ENCODE peak calls at places on chromosomes 7 and 10, in ten cellular contexts. L, R, X, U, Z, D, M, E, C and V are unnamed samples. For H3K36me3, the result is how much of the 10 kb centered on the place peaks cover.

GRCh38 chr10:86261470-86261869 is 105.1 kb downstream of the GRID1 start:
- DNase-seq in L (no peak), R (no peak), X (no peak), U (no peak), Z (peak), D (no peak), M (no peak), E (no peak), C (no peak), V (peak)

GRCh38 chr7:108805808-108806397 is 236.2 kb downstream of the DNAJB9 start:
- DNase-seq in L (peak), R (no peak), X (peak), U (no peak), Z (no peak), D (peak), M (peak), E (no peak), C (no peak), V (no peak)

GRCh38 chr10:112981553-112981952 is 31.5 kb downstream of the TCF7L2 start:
- DNase-seq in L (no peak), R (no peak), X (peak), U (no peak), Z (no peak), D (no peak), M (no peak), E (peak), C (no peak), V (no peak)

GRCh38 chr7:41942468-41943097 is 239.7 kb upstream of the INHBA start:
- DNase-seq in L (no peak), R (peak), X (no peak), U (peak), Z (no peak), D (no peak), M (peak), E (no peak), C (no peak), V (no peak)

GRCh38 chr7:85659364-85659763 is 472.5 kb upstream of the SEMA3D start:
- DNase-seq in L (no peak), R (no peak), X (no peak), U (no peak), Z (no peak), D (no peak), M (no peak), E (no peak), C (no peak), V (no peak)

GRCh38 chr10:62817120-62817762 is 1.1 kb upstream of the EGR2 start:
- DNase-seq in L (peak), R (peak), X (peak), U (peak), Z (no peak), D (peak), M (no peak), E (peak), C (no peak), V (no peak)

GRCh38 chr7:129952653-129953560 is at the start of gene UBE2H:
- DNase-seq in L (peak), R (peak), X (peak), U (peak), Z (peak), D (peak), M (peak), E (peak), C (peak), V (peak)

GRCh38 chr10:78336402-78336791 is 302.7 kb downstream of the RPS24 start:
- DNase-seq in L (peak), R (no peak), X (no peak), U (no peak), Z (no peak), D (no peak), M (no peak), E (no peak), C (peak), V (peak)

GRCh38 chr7:1459930-1460756 is 873 bp upstream of the MICALL2 start:
- DNase-seq in L (peak), R (no peak), X (no peak), U (peak), Z (no peak), D (no peak), M (no peak), E (peak), C (no peak), V (no peak)

GRCh38 chr10:14466256-14466655 is 135.5 kb upstream of the FRMD4A start:
- DNase-seq in L (no peak), R (no peak), X (no peak), U (no peak), Z (no peak), D (no peak), M (no peak), E (no peak), C (no peak), V (no peak)

GRCh38 chr7:138244606-138245005 is 168.3 kb downstream of the AKR1D1 start:
- DNase-seq in L (no peak), R (no peak), X (no peak), U (no peak), Z (no peak), D (no peak), M (no peak), E (no peak), C (no peak), V (no peak)

GRCh38 chr10:47366056-47366631 is 17.9 kb downstream of the ZNF488 start:
- DNase-seq in L (no peak), R (no peak), X (no peak), U (no peak), Z (peak), D (no peak), M (no peak), E (no peak), C (no peak), V (peak)

GRCh38 chr10:50367732-50368131 is 116.4 kb upstream of the ASAH2 start:
- DNase-seq in L (peak), R (no peak), X (peak), U (peak), Z (no peak), D (peak), M (peak), E (no peak), C (no peak), V (no peak)

GRCh38 chr7:116348356-116348755 is 138.0 kb downstream of the TES start:
- DNase-seq in L (no peak), R (no peak), X (no peak), U (no peak), Z (no peak), D (no peak), M (no peak), E (no peak), C (no peak), V (no peak)

GRCh38 chr7:137880432-137880831 is 33.7 kb upstream of the DGKI start:
- DNase-seq in L (no peak), R (no peak), X (no peak), U (no peak), Z (no peak), D (no peak), M (no peak), E (no peak), C (no peak), V (no peak)

GRCh38 chr10:4807803-4808507 is 18.1 kb upstream of the AKR1E2 start:
- DNase-seq in L (peak), R (no peak), X (no peak), U (no peak), Z (no peak), D (no peak), M (peak), E (no peak), C (no peak), V (no peak)

GRCh38 chr7:47228386-47229014 is 353.4 kb downstream of the TNS3 start:
- DNase-seq in L (no peak), R (no peak), X (peak), U (no peak), Z (no peak), D (peak), M (no peak), E (no peak), C (no peak), V (no peak)

GRCh38 chr10:122656308-122656705 is 43.3 kb downstream of the C10orf120 start:
- DNase-seq in L (no peak), R (no peak), X (no peak), U (no peak), Z (no peak), D (no peak), M (no peak), E (peak), C (no peak), V (no peak)

GRCh38 chr7:73451780-73452398 is 18.3 kb downstream of the FZD9 start:
- DNase-seq in L (peak), R (no peak), X (peak), U (no peak), Z (no peak), D (peak), M (peak), E (no peak), C (no peak), V (no peak)

GRCh38 chr7:1329261-1329660 is 96.6 kb downstream of the UNCX start:
- DNase-seq in L (no peak), R (no peak), X (no peak), U (no peak), Z (no peak), D (no peak), M (no peak), E (no peak), C (no peak), V (no peak)

GRCh38 chr7:89054364-89054763 is 258.8 kb upstream of the TEX47 start:
- DNase-seq in L (no peak), R (no peak), X (no peak), U (no peak), Z (no peak), D (no peak), M (no peak), E (no peak), C (no peak), V (no peak)

GRCh38 chr7:2730846-2731770 is 43.1 kb downstream of the AMZ1 start:
- DNase-seq in L (no peak), R (peak), X (no peak), U (no peak), Z (peak), D (no peak), M (no peak), E (peak), C (no peak), V (peak)

GRCh38 chr7:2732388-2732787 is 44.4 kb downstream of the AMZ1 start:
- DNase-seq in L (no peak), R (no peak), X (no peak), U (no peak), Z (no peak), D (no peak), M (no peak), E (no peak), C (no peak), V (peak)

GRCh38 chr7:2734084-2734601 is 46.1 kb downstream of the AMZ1 start:
- DNase-seq in L (no peak), R (no peak), X (no peak), U (no peak), Z (peak), D (no peak), M (no peak), E (peak), C (no peak), V (peak)

GRCh38 chr7:2734761-2735571 is 47.0 kb downstream of the AMZ1 start:
- DNase-seq in L (peak), R (peak), X (no peak), U (peak), Z (peak), D (peak), M (no peak), E (peak), C (no peak), V (peak)

DNA sequence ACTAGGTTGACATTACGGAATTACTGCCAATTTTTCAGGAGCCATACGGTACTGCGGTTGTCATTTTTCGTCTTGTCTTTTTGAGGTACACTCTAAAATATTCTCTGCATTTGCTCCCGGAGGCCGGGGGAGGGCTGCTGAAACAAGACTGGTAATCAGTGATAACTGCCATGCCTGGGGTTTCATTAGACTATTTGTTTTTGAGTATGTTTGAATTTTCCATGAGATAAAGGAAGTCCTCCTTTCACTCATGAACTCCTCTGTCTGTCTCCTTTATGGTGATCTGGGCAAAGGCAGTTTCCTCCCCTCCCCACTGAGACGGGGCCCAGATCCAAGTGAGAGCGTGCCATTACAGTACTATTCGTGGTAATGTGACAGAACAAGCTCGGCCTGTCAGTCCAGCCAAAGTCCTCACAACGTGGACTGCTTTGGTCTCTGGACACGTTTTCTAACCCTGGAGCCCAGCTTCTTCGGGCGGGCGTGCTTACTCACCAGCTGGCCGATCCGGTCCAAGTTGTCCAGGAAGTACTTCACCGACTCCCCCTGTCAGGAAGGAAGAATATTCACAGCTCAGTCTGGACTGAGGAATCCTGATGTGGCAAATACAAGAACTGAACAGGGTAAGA is 45.1 kb downstream of the AMZ1 start:
- DNase-seq in L (peak), R (no peak), X (no peak), U (peak), Z (no peak), D (peak), M (no peak), E (peak), C (no peak), V (peak)
- H3K27ac ChIP-seq in L (peak), R (no peak), X (no peak), U (peak), Z (peak), D (peak), M (no peak), E (peak), C (peak), V (peak)

GRCh38 chr7:157368955-157369354 is 32.2 kb downstream of the DNAJB6 start:
- DNase-seq in L (no peak), R (no peak), X (no peak), U (no peak), Z (no peak), D (no peak), M (no peak), E (no peak), C (no peak), V (no peak)

GRCh38 chr7:157372300-157373232 is 35.8 kb downstream of the DNAJB6 start:
- DNase-seq in L (no peak), R (peak), X (no peak), U (no peak), Z (no peak), D (no peak), M (no peak), E (no peak), C (no peak), V (no peak)

GRCh38 chr7:157371296-157371695 is 34.5 kb downstream of the DNAJB6 start:
- DNase-seq in L (no peak), R (no peak), X (no peak), U (no peak), Z (no peak), D (no peak), M (no peak), E (no peak), C (no peak), V (no peak)

GRCh38 chr7:157373493-157373892 is 36.7 kb downstream of the DNAJB6 start:
- DNase-seq in L (no peak), R (no peak), X (no peak), U (peak), Z (no peak), D (no peak), M (no peak), E (no peak), C (no peak), V (peak)

GRCh38 chr7:157370761-157371160 is 34.0 kb downstream of the DNAJB6 start:
- DNase-seq in L (peak), R (peak), X (no peak), U (no peak), Z (no peak), D (no peak), M (no peak), E (no peak), C (no peak), V (no peak)
- H3K36me3 ChIP-seq in L (under half), R (half or more), X (half or more), U (under half), Z (half or more), D (half or more), M (half or more), E (under half), C (under half), V (half or more)

DNA sequence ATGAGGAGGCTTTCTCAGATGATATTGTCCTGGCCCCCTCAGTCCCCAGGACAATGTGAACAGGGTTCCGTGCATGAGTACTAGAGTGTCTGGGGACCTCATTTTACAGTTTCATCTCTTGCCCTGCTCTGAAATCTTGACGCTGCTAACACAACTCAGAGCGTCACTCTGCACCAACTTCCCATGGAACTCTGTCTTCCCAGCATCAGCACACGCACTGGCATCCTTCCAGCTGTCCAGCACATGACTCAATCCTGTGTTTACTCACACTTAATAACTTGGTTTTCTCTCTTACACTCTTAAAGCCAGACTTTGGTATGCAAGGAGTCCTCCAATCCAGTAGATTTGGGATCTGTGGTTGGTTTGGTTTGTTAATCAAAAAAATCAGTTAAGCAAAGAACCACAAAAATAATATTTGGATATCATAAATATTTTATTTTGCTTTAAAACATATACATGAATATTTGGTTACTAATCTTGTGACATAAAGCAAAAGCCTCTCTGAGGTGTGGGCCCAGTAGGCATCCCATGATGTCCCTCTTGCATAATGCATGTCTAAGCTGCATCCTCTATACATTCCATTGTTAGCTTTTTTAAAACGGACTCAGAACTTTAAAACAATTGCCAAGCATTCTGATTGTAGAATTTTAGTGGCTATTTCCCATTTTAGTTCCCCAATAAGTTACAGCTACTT is 131.0 kb downstream of the CXCL12 start:
- DNase-seq in L (no peak), R (no peak), X (no peak), U (no peak), Z (no peak), D (no peak), M (peak), E (no peak), C (peak), V (no peak)
- TF ChIP-seq POLR2AphosphoS5 in L (no peak), R (peak), X (no peak), U (peak), Z (no peak), D (no peak), M (no peak), E (peak), C (no peak), V (no peak)

DNA sequence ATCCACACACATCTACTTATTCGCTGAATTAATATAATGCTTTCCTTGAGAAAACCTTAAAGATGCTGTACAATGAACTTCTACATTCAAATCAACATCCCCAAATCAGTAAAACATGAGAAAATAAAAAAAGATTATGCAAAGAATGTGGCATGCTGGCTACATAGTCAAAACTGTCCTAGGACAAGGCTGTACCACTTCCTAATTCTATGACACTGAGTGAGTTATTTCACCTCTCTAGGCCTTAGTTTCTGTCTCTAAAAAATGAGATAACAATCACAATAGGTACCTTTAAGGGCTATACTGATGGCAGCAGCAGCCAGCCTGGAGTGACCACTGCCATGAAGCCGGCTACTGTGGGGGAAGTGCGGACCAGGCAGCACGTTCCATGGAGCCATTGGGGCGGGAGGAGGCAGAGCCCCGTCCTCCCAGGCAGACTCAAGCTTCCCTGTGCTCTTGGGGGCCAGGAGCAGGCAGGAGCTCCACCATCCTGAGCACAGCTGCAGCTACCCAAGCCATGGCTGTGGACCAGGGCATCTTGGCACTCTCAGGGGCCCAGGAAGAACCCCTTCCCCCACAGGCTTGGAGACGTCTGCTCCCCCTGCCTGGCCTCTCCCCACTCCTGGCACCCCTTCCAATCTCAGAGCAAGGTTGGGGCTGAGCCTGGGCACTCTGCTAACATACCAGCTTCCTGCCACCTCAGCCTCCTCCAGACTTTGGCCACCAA is 110.2 kb downstream of the ELAPOR2 start:
- DNase-seq in L (no peak), R (peak), X (no peak), U (no peak), Z (no peak), D (no peak), M (no peak), E (no peak), C (no peak), V (no peak)
- H3K27ac ChIP-seq in L (no peak), R (no peak), X (no peak), U (no peak), Z (no peak), D (no peak), M (no peak), E (no peak), C (no peak), V (no peak)

DNA sequence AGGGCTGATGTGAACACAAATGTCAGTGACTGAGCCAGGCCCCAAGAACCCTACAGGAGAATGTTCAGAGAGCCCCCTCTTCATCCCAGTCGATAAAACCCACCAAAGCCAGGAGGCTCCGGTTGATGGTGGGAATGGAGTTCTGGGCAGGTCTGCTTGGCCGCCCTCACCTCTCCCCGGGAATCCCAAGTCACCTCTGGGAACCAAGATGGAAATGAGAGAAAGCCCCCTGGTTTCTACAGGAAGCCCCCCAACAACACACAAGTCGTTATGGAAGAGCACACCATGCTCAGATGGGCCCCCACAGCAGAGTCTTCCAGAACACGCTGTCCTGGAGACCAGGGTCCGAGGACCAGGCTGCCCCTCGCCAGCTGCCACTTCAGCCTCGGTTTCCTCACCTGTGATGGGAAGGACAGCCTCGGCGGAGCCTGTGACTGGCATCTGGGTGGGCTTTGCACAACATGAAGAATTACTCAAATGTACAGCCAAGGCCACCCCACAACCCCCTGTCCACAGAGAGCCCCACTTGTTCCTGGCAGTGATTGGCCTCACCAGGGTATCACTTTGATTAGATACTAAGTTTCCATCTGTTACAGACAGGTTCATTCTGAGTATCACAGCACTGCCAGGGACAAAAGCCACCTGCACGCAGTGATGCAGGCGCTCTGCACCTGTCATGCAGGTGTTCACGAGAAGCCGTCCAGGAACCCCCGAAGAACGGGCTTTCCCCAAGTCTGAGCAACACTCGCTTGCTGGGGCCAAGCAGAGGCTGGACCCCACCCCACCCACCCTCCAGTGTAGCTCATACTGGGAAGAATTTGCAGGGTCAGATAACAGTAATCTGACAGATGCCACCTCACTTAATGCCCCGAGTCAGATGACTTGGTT is 57.6 kb downstream of the MKI67 start:
- DNase-seq in L (no peak), R (no peak), X (no peak), U (peak), Z (peak), D (no peak), M (no peak), E (peak), C (no peak), V (no peak)
- H3K36me3 ChIP-seq in L (under half), R (half or more), X (under half), U (under half), Z (half or more), D (under half), M (under half), E (under half), C (under half), V (half or more)

GRCh38 chr10:33193867-33194521 is 140.5 kb downstream of the NRP1 start:
- DNase-seq in L (peak), R (no peak), X (no peak), U (peak), Z (no peak), D (no peak), M (peak), E (no peak), C (no peak), V (no peak)
- TF ChIP-seq POLR2AphosphoS5 in L (no peak), R (no peak), X (no peak), U (peak), Z (no peak), D (no peak), M (no peak), E (no peak), C (peak), V (no peak)